ENCODE peak calls at places on chromosomes 11 and 22, in eight cellular contexts. V is activated T-cell treated with anti-CD3 and anti-CD28 coated beads for 24 hours; I is HCT116; E is dorsolateral prefrontal cortex; Y is stimulated activated CD4-positive, alpha-beta T cell treated with anti-CD3 and anti-CD28 coated beads, Interleukin-12 subunit alpha, Interleukin-12 subunit beta, amount 100 ng/mL, for 4 hours; A is fibroblast of mammary gland; U is WTC11; H is AG10803. J is an unnamed sample.
A peak's percentile ranks its signal among the peaks of the same experiment; 100 is the strongest.

GRCh38 chr11:92253945-92254344 is 29.3 kb downstream of the FAT3 start:
- DNase-seq in V (no peak), A (no peak), Y (no peak), I (no peak), U (no peak), E (no peak), H (peak; percentile 47), J (no peak)

GRCh38 chr11:133747409-133747808 is 97.9 kb downstream of the SPATA19 start:
- DNase-seq in Y (no peak), H (no peak), I (no peak), A (no peak), E (no peak), U (no peak), V (no peak), J (no peak)

GRCh38 chr22:47304191-47304831 is 541.9 kb downstream of the TBC1D22A start:
- DNase-seq in H (no peak), A (no peak), E (no peak), V (no peak), Y (no peak), I (no peak), U (no peak), J (no peak)

GRCh38 chr11:45964911-45965389 is 42.5 kb downstream of the LARGE2 start:
- DNase-seq in H (peak; percentile 76), Y (peak; percentile 35), A (peak; percentile 81), V (peak; percentile 34), E (peak; percentile 68), U (peak; percentile 66), I (peak; percentile 49), J (peak; percentile 74)

GRCh38 chr11:74696932-74697687 is 34.1 kb downstream of the CHRDL2 start:
- DNase-seq in A (peak; percentile 93), I (no peak), Y (no peak), H (peak; percentile 95), E (no peak), V (no peak), U (peak; percentile 45), J (no peak)

GRCh38 chr22:44214764-44215163 is 34.0 kb downstream of the PARVG start:
- DNase-seq in V (no peak), A (no peak), E (no peak), I (no peak), Y (no peak), H (no peak), U (no peak), J (no peak)

GRCh38 chr22:19448739-19449421 is 1.4 kb upstream of the C22orf39 start:
- DNase-seq in E (no peak), U (no peak), I (no peak), Y (no peak), V (peak; percentile 38), A (no peak), H (no peak), J (no peak)

GRCh38 chr11:116611998-116612620 is 160.7 kb downstream of the BUD13 start:
- DNase-seq in I (no peak), E (no peak), V (no peak), Y (no peak), U (no peak), A (no peak), H (no peak), J (no peak)

GRCh38 chr11:77560605-77561004 is 29.1 kb upstream of the AQP11 start:
- DNase-seq in E (no peak), H (peak; percentile 46), V (no peak), I (peak; percentile 46), A (peak; percentile 62), Y (no peak), U (no peak), J (peak; percentile 93)

GRCh38 chr11:72856065-72856464 is 41.9 kb downstream of the ATG16L2 start:
- DNase-seq in U (no peak), H (no peak), I (no peak), E (no peak), V (no peak), A (no peak), Y (no peak), J (no peak)

GRCh38 chr11:122241561-122241960 is 125.5 kb upstream of the BLID start:
- DNase-seq in E (no peak), A (no peak), Y (no peak), U (no peak), H (no peak), I (no peak), V (no peak), J (no peak)

GRCh38 chr22:42321908-42322561 is 51.6 kb upstream of the TCF20 start:
- DNase-seq in Y (no peak), E (no peak), I (no peak), H (no peak), A (peak; percentile 1), U (no peak), V (no peak), J (no peak)

GRCh38 chr22:38204784-38205183 is 3.0 kb downstream of the MAFF start:
- DNase-seq in A (no peak), I (no peak), E (no peak), H (no peak), Y (no peak), V (no peak), U (no peak), J (no peak)

GRCh38 chr11:2293396-2294339 is 8.1 kb downstream of the C11orf21 start:
- DNase-seq in H (no peak), V (no peak), U (peak; percentile 11), A (no peak), Y (no peak), I (no peak), E (peak; percentile 30), J (no peak)

GRCh38 chr11:83583953-83584352 is 297.8 kb upstream of the CCDC90B start:
- DNase-seq in A (peak; percentile 93), I (no peak), Y (no peak), E (no peak), U (no peak), V (no peak), H (peak; percentile 57), J (peak; percentile 81)

GRCh38 chr11:17719940-17720795 is 797 bp downstream of the MYOD1 start:
- DNase-seq in I (no peak), A (peak; percentile 31), V (no peak), H (no peak), E (no peak), U (peak; percentile 67), Y (no peak), J (no peak)

GRCh38 chr22:47163876-47164513 is 401.5 kb downstream of the TBC1D22A start:
- DNase-seq in A (no peak), Y (no peak), U (no peak), I (no peak), V (no peak), E (peak; percentile 28), H (no peak), J (no peak)

GRCh38 chr11:63369165-63369970 is at the start of gene SLC22A9:
- DNase-seq in I (no peak), E (no peak), A (no peak), H (no peak), V (no peak), Y (no peak), U (no peak), J (no peak)

GRCh38 chr22:47115518-47115890 is 353.1 kb downstream of the TBC1D22A start:
- DNase-seq in Y (no peak), V (no peak), A (no peak), E (no peak), I (no peak), H (no peak), U (no peak), J (no peak)

GRCh38 chr11:31815743-31816466 is 4.8 kb upstream of the PAX6 start:
- DNase-seq in A (no peak), E (no peak), U (no peak), I (no peak), V (no peak), Y (no peak), H (no peak), J (no peak)